ENCODE peak calls at places on chromosome 6, in seven cellular contexts. T is osteoblast, N is Karpas-422, M is SK-N-SH, Q is HCT116, A is H1, V is H9. O is an unnamed sample.

GRCh38 chr6:141463237-141463977 is 669.3 kb upstream of the GJE1 start:
- DNase-seq in A (no peak), T (no peak), M (no peak), Q (no peak), N (no peak), V (no peak), O (no peak)

GRCh38 chr6:158161566-158162254 is 6.4 kb downstream of the SERAC1 start:
- DNase-seq in A (no peak), N (no peak), V (peak; percentile 71), M (no peak), Q (no peak), T (no peak), O (no peak)

GRCh38 chr6:85574932-85575598 is 18.6 kb downstream of the SNX14 start:
- DNase-seq in T (peak; percentile 66), M (no peak), Q (no peak), N (no peak), V (no peak), A (no peak), O (no peak)

GRCh38 chr6:34004706-34005105 is 141.2 kb downstream of the GRM4 start:
- DNase-seq in V (no peak), M (no peak), N (no peak), A (no peak), Q (no peak), T (no peak), O (no peak)

GRCh38 chr6:54525731-54526130 is 217.5 kb downstream of the TINAG start:
- DNase-seq in M (no peak), Q (peak; percentile 10), N (no peak), A (no peak), V (no peak), T (no peak), O (no peak)

GRCh38 chr6:29845405-29846006 is 17.9 kb downstream of the HLA-G start:
- DNase-seq in M (no peak), N (no peak), Q (peak; percentile 84), T (no peak), V (no peak), A (no peak), O (no peak)

GRCh38 chr6:124073021-124073420 is 269.4 kb downstream of the NKAIN2 start:
- DNase-seq in A (no peak), Q (no peak), V (peak; percentile 30), T (no peak), N (no peak), M (no peak), O (no peak)

GRCh38 chr6:22363966-22364296 is 67.1 kb upstream of the PRL start:
- DNase-seq in N (no peak), T (no peak), M (no peak), Q (no peak), A (no peak), V (no peak), O (no peak)

GRCh38 chr6:37696841-37697735 is 595 bp downstream of the MDGA1 start:
- DNase-seq in T (peak; percentile 97), A (peak; percentile 64), Q (no peak), N (no peak), V (no peak), M (peak; percentile 82), O (no peak)

GRCh38 chr6:7138921-7139358 is 31.2 kb downstream of the RREB1 start:
- DNase-seq in Q (peak; percentile 37), N (no peak), T (no peak), V (peak; percentile 64), A (no peak), M (no peak), O (no peak)

GRCh38 chr6:2181567-2181966 is 63.8 kb downstream of the GMDS start:
- DNase-seq in M (no peak), A (no peak), V (no peak), N (no peak), Q (no peak), T (no peak), O (no peak)

GRCh38 chr6:167826230-167827061 is at the start of gene AFDN:
- DNase-seq in A (peak; percentile 83), N (peak; percentile 80), T (peak; percentile 99), V (peak; percentile 64), Q (no peak), M (peak; percentile 95), O (peak; percentile 77)

GRCh38 chr6:1227935-1228753 is 83.8 kb upstream of the FOXQ1 start:
- DNase-seq in N (no peak), V (no peak), M (no peak), A (no peak), T (peak; percentile 18), Q (no peak), O (no peak)

GRCh38 chr6:165443462-165443861 is 134.1 kb upstream of the C6orf118 start:
- DNase-seq in N (no peak), V (no peak), A (no peak), T (no peak), Q (no peak), M (no peak), O (no peak)

GRCh38 chr6:133645000-133645619 is 243.8 kb upstream of the TCF21 start:
- DNase-seq in N (no peak), A (no peak), V (no peak), T (no peak), Q (no peak), M (no peak), O (no peak)

GRCh38 chr6:30686908-30687658 is 638 bp upstream of the PPP1R18 start:
- DNase-seq in M (peak; percentile 93), N (peak; percentile 99), V (peak; percentile 89), A (peak; percentile 92), T (peak; percentile 98), Q (no peak), O (peak; percentile 98)

GRCh38 chr6:135521431-135521830 is 23.9 kb upstream of the AHI1 start:
- DNase-seq in A (no peak), M (no peak), N (no peak), V (no peak), T (no peak), Q (no peak), O (no peak)

GRCh38 chr6:167666571-167667203 is 160.0 kb upstream of the AFDN start:
- DNase-seq in V (no peak), M (no peak), T (no peak), A (no peak), N (no peak), Q (no peak), O (no peak)

GRCh38 chr6:125486881-125487280 is 185.1 kb upstream of the HDDC2 start:
- DNase-seq in N (no peak), T (no peak), Q (no peak), V (no peak), M (no peak), A (no peak), O (no peak)

GRCh38 chr6:148954934-148955915 is 208.4 kb downstream of the UST start:
- DNase-seq in T (no peak), M (no peak), A (no peak), Q (no peak), V (no peak), N (no peak), O (no peak)

GRCh38 chr6:129748212-129748900 is 38.4 kb upstream of the ARHGAP18 start:
- DNase-seq in Q (peak; percentile 90), A (no peak), M (no peak), T (no peak), N (peak; percentile 50), V (peak; percentile 33), O (peak; percentile 88)

GRCh38 chr6:96420294-96420693 is 101.3 kb upstream of the UFL1 start:
- DNase-seq in T (no peak), V (no peak), N (no peak), A (no peak), M (no peak), Q (no peak), O (no peak)

GRCh38 chr6:36345681-36346417 is 9.2 kb upstream of the BNIP5 start:
- DNase-seq in T (no peak), Q (no peak), V (peak; percentile 75), N (no peak), M (no peak), A (peak; percentile 57), O (no peak)

GRCh38 chr6:63440057-63440456 is 120.3 kb upstream of the LGSN start:
- DNase-seq in V (peak; percentile 45), N (no peak), A (no peak), M (no peak), T (no peak), Q (no peak), O (no peak)

GRCh38 chr6:19860235-19860877 is 23.2 kb downstream of the ID4 start:
- DNase-seq in Q (no peak), M (no peak), A (no peak), T (no peak), N (no peak), V (no peak), O (no peak)

GRCh38 chr6:117346142-117346930 is 79.4 kb downstream of the ROS1 start:
- DNase-seq in V (no peak), M (peak; percentile 3), T (no peak), N (peak; percentile 75), A (no peak), Q (no peak), O (peak; percentile 28)

GRCh38 chr6:169960891-169961611 is 209.6 kb downstream of the ERMARD start:
- DNase-seq in V (peak; percentile 29), Q (no peak), N (no peak), T (peak; percentile 36), M (peak; percentile 24), A (peak; percentile 44), O (no peak)

DNA sequence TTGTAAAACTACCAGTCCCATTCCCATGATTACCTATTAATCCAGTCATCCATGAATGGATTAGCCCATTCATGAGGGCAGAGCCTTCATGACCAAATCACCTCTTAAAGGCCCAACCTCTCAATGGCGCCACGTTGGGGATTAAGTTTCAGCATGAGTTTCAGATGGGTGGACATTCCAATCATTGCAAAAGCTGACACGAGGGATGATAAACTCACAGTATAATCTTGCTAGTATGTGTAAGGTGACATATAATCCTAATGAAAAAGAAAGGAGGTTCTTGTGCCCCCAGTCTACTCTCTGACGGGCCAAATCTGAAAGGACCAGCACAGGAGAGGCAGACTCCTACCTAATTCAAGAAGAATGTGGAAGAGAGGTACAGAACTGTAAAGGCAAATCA is 106.7 kb upstream of the TIAM2 start:
- DNase-seq in Q (no peak), N (no peak), M (no peak), T (no peak), V (no peak), A (no peak), O (no peak)
- H3K4me2 ChIP-seq in Q (no peak overlapping the region), N (no peak overlapping the region), M (no peak overlapping the region), T (no peak overlapping the region), V (no peak overlapping the region), A (no peak overlapping the region), O (no peak overlapping the region)

DNA sequence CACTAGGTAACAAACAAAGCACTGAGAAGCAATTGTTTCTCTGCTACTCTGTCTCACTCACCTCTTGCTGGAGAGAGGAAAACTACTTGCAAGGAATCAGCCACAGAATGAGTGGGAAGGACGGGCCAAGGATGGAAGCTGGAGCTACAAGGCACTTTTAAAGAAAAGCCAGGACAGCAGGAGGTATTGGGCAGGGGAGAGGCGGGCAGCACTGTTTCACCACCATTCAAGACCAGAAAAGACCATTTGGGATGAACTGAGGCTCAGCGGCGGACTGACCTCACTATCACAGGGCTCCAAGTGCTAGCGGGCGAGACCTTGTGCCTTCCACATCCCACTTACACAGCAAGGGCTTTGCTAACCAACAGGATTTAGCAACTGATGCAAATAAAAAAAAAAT is 137.4 kb downstream of the IPCEF1 start:
- DNase-seq in V (no peak), A (no peak), N (no peak), T (no peak), M (no peak), Q (no peak), O (no peak)
- H3K4me2 ChIP-seq in V (no peak overlapping the region), A (no peak overlapping the region), N (no peak overlapping the region), T (no peak overlapping the region), M (no peak overlapping the region), Q (no peak overlapping the region), O (no peak overlapping the region)

GRCh38 chr6:17361013-17361412 is 32.4 kb upstream of the CAP2 start:
- DNase-seq in M (no peak), T (peak; percentile 76), N (no peak), Q (no peak), V (no peak), A (no peak), O (no peak)
- H3K4me2 ChIP-seq in M (no peak overlapping the region), T (no peak overlapping the region), N (no peak overlapping the region), Q (no peak overlapping the region), V (no peak overlapping the region), A (no peak overlapping the region), O (no peak overlapping the region)

GRCh38 chr6:26468829-26469228 is 11.1 kb downstream of the BTN2A1 start:
- DNase-seq in V (no peak), N (peak; percentile 48), A (no peak), Q (no peak), T (no peak), M (no peak), O (no peak)
- H3K4me2 ChIP-seq in V (no peak overlapping the region), N (no peak overlapping the region), A (no peak overlapping the region), Q (no peak overlapping the region), T (no peak overlapping the region), M (no peak overlapping the region), O (peak overlapping the region; percentile 12)

O was measured in OCI-LY7.